ENCODE peak calls at places on chromosome 21, in five cellular contexts. One of them, this sample, is unnamed.

GRCh38 chr21:37531402-37532042 is 164.9 kb downstream of the DYRK1A start:
- DNase-seq in iPS-NIHi11: no peak
- DNase-seq in EH: peak
- DNase-seq in NCI-H510A treated with DMSO at 0.1 percent for 48 hours: no peak
- DNase-seq in choroid plexus epithelial cell: no peak
- DNase-seq in this sample: peak

GRCh38 chr21:34023691-34024381 is 49.5 kb upstream of the MRPS6 start:
- DNase-seq in iPS-NIHi11: no peak
- DNase-seq in EH: no peak
- DNase-seq in NCI-H510A treated with DMSO at 0.1 percent for 48 hours: peak
- DNase-seq in choroid plexus epithelial cell: no peak
- DNase-seq in this sample: no peak

GRCh38 chr21:29664615-29665014 is 275.2 kb downstream of the GRIK1 start:
- DNase-seq in iPS-NIHi11: no peak
- DNase-seq in EH: no peak
- DNase-seq in NCI-H510A treated with DMSO at 0.1 percent for 48 hours: no peak
- DNase-seq in choroid plexus epithelial cell: no peak
- DNase-seq in this sample: no peak

GRCh38 chr21:27168084-27168483 is 201.2 kb upstream of the ADAMTS5 start:
- DNase-seq in iPS-NIHi11: no peak
- DNase-seq in EH: peak
- DNase-seq in NCI-H510A treated with DMSO at 0.1 percent for 48 hours: no peak
- DNase-seq in choroid plexus epithelial cell: peak
- DNase-seq in this sample: no peak

GRCh38 chr21:41776778-41777177 is 9.9 kb upstream of the RIPK4 start:
- DNase-seq in iPS-NIHi11: no peak
- DNase-seq in EH: no peak
- DNase-seq in NCI-H510A treated with DMSO at 0.1 percent for 48 hours: no peak
- DNase-seq in choroid plexus epithelial cell: no peak
- DNase-seq in this sample: no peak

GRCh38 chr21:26490771-26491170 is 82.3 kb downstream of the CYYR1 start:
- DNase-seq in iPS-NIHi11: peak
- DNase-seq in EH: peak
- DNase-seq in NCI-H510A treated with DMSO at 0.1 percent for 48 hours: no peak
- DNase-seq in choroid plexus epithelial cell: peak
- DNase-seq in this sample: no peak

GRCh38 chr21:26820473-26820872 is 24.7 kb downstream of the ADAMTS1 start:
- DNase-seq in iPS-NIHi11: no peak
- DNase-seq in EH: no peak
- DNase-seq in NCI-H510A treated with DMSO at 0.1 percent for 48 hours: no peak
- DNase-seq in choroid plexus epithelial cell: no peak
- DNase-seq in this sample: no peak

GRCh38 chr21:34116569-34116968 is 43.2 kb downstream of the MRPS6 start:
- DNase-seq in iPS-NIHi11: no peak
- DNase-seq in EH: no peak
- DNase-seq in NCI-H510A treated with DMSO at 0.1 percent for 48 hours: no peak
- DNase-seq in choroid plexus epithelial cell: no peak
- DNase-seq in this sample: no peak

GRCh38 chr21:32312321-32312720 is 13.7 kb downstream of the MRAP start:
- DNase-seq in iPS-NIHi11: no peak
- DNase-seq in EH: no peak
- DNase-seq in NCI-H510A treated with DMSO at 0.1 percent for 48 hours: no peak
- DNase-seq in choroid plexus epithelial cell: no peak
- DNase-seq in this sample: no peak

GRCh38 chr21:37498664-37499063 is 132.1 kb downstream of the DYRK1A start:
- DNase-seq in iPS-NIHi11: no peak
- DNase-seq in EH: no peak
- DNase-seq in NCI-H510A treated with DMSO at 0.1 percent for 48 hours: no peak
- DNase-seq in choroid plexus epithelial cell: no peak
- DNase-seq in this sample: no peak

GRCh38 chr21:22927469-22927868 is 1929.3 kb downstream of the NCAM2 start:
- DNase-seq in iPS-NIHi11: no peak
- DNase-seq in EH: no peak
- DNase-seq in NCI-H510A treated with DMSO at 0.1 percent for 48 hours: no peak
- DNase-seq in choroid plexus epithelial cell: no peak
- DNase-seq in this sample: no peak

GRCh38 chr21:33211732-33212131 is 18.0 kb upstream of the IFNAR2 start:
- DNase-seq in iPS-NIHi11: no peak
- DNase-seq in EH: no peak
- DNase-seq in NCI-H510A treated with DMSO at 0.1 percent for 48 hours: no peak
- DNase-seq in choroid plexus epithelial cell: no peak
- DNase-seq in this sample: no peak

GRCh38 chr21:32311621-32312020 is 13.0 kb downstream of the MRAP start:
- DNase-seq in iPS-NIHi11: no peak
- DNase-seq in EH: no peak
- DNase-seq in NCI-H510A treated with DMSO at 0.1 percent for 48 hours: no peak
- DNase-seq in choroid plexus epithelial cell: no peak
- DNase-seq in this sample: no peak

GRCh38 chr21:29371464-29371863 is 72.7 kb downstream of the BACH1 start:
- DNase-seq in iPS-NIHi11: no peak
- DNase-seq in EH: no peak
- DNase-seq in NCI-H510A treated with DMSO at 0.1 percent for 48 hours: no peak
- DNase-seq in choroid plexus epithelial cell: no peak
- DNase-seq in this sample: no peak

GRCh38 chr21:46172863-46173528 is 11.3 kb downstream of the SPATC1L start:
- DNase-seq in iPS-NIHi11: peak
- DNase-seq in EH: no peak
- DNase-seq in NCI-H510A treated with DMSO at 0.1 percent for 48 hours: no peak
- DNase-seq in choroid plexus epithelial cell: no peak
- DNase-seq in this sample: no peak

GRCh38 chr21:39650801-39651200 is 38.1 kb downstream of the B3GALT5 start:
- DNase-seq in iPS-NIHi11: no peak
- DNase-seq in EH: no peak
- DNase-seq in NCI-H510A treated with DMSO at 0.1 percent for 48 hours: no peak
- DNase-seq in choroid plexus epithelial cell: no peak
- DNase-seq in this sample: no peak

GRCh38 chr21:44911384-44912157 is 9.1 kb downstream of the ITGB2 start:
- DNase-seq in iPS-NIHi11: no peak
- DNase-seq in EH: no peak
- DNase-seq in NCI-H510A treated with DMSO at 0.1 percent for 48 hours: no peak
- DNase-seq in choroid plexus epithelial cell: no peak
- DNase-seq in this sample: peak

GRCh38 chr21:46427516-46427915 is 31.2 kb upstream of the DIP2A start:
- DNase-seq in iPS-NIHi11: no peak
- DNase-seq in EH: no peak
- DNase-seq in NCI-H510A treated with DMSO at 0.1 percent for 48 hours: no peak
- DNase-seq in choroid plexus epithelial cell: no peak
- DNase-seq in this sample: no peak

GRCh38 chr21:35217504-35218060 is 168.5 kb upstream of the RUNX1 start:
- DNase-seq in iPS-NIHi11: no peak
- DNase-seq in EH: peak
- DNase-seq in NCI-H510A treated with DMSO at 0.1 percent for 48 hours: peak
- DNase-seq in choroid plexus epithelial cell: peak
- DNase-seq in this sample: peak

GRCh38 chr21:43728467-43729390 is 9.8 kb downstream of the PDXK start:
- DNase-seq in iPS-NIHi11: peak
- DNase-seq in EH: peak
- DNase-seq in NCI-H510A treated with DMSO at 0.1 percent for 48 hours: peak
- DNase-seq in choroid plexus epithelial cell: peak
- DNase-seq in this sample: peak

GRCh38 chr21:25561668-25562641 is 45.3 kb downstream of the MRPL39 start:
- DNase-seq in iPS-NIHi11: peak
- DNase-seq in EH: peak
- DNase-seq in NCI-H510A treated with DMSO at 0.1 percent for 48 hours: no peak
- DNase-seq in choroid plexus epithelial cell: peak
- DNase-seq in this sample: no peak

GRCh38 chr21:33644383-33645074 is 2.2 kb downstream of the ITSN1 start:
- DNase-seq in iPS-NIHi11: no peak
- DNase-seq in EH: peak
- DNase-seq in NCI-H510A treated with DMSO at 0.1 percent for 48 hours: no peak
- DNase-seq in choroid plexus epithelial cell: peak
- DNase-seq in this sample: no peak

GRCh38 chr21:38340131-38340530 is 83.3 kb downstream of the KCNJ15 start:
- DNase-seq in iPS-NIHi11: no peak
- DNase-seq in EH: no peak
- DNase-seq in NCI-H510A treated with DMSO at 0.1 percent for 48 hours: no peak
- DNase-seq in choroid plexus epithelial cell: no peak
- DNase-seq in this sample: no peak

GRCh38 chr21:44555200-44555875 is 3.3 kb downstream of the KRTAP10-3 start:
- DNase-seq in iPS-NIHi11: no peak
- DNase-seq in EH: no peak
- DNase-seq in NCI-H510A treated with DMSO at 0.1 percent for 48 hours: no peak
- DNase-seq in choroid plexus epithelial cell: no peak
- DNase-seq in this sample: no peak

GRCh38 chr21:15309022-15309590 is 244.3 kb upstream of the NRIP1 start:
- DNase-seq in iPS-NIHi11: no peak
- DNase-seq in EH: no peak
- DNase-seq in NCI-H510A treated with DMSO at 0.1 percent for 48 hours: no peak
- DNase-seq in choroid plexus epithelial cell: no peak
- DNase-seq in this sample: no peak

GRCh38 chr21:43938751-43939442 is 73.2 kb upstream of the TRAPPC10 start:
- DNase-seq in iPS-NIHi11: peak
- DNase-seq in EH: peak
- DNase-seq in NCI-H510A treated with DMSO at 0.1 percent for 48 hours: peak
- DNase-seq in choroid plexus epithelial cell: peak
- DNase-seq in this sample: no peak

GRCh38 chr21:45162115-45162514 is 87.7 kb downstream of the ADARB1 start:
- DNase-seq in iPS-NIHi11: no peak
- DNase-seq in EH: no peak
- DNase-seq in NCI-H510A treated with DMSO at 0.1 percent for 48 hours: no peak
- DNase-seq in choroid plexus epithelial cell: no peak
- DNase-seq in this sample: no peak

GRCh38 chr21:31397515-31397926 is 53.5 kb upstream of the TIAM1 start:
- DNase-seq in iPS-NIHi11: no peak
- DNase-seq in EH: no peak
- DNase-seq in NCI-H510A treated with DMSO at 0.1 percent for 48 hours: no peak
- DNase-seq in choroid plexus epithelial cell: no peak
- DNase-seq in this sample: peak

GRCh38 chr21:42581676-42582371 is 68.2 kb downstream of the SLC37A1 start:
- DNase-seq in iPS-NIHi11: no peak
- DNase-seq in EH: no peak
- DNase-seq in NCI-H510A treated with DMSO at 0.1 percent for 48 hours: no peak
- DNase-seq in choroid plexus epithelial cell: no peak
- DNase-seq in this sample: no peak

GRCh38 chr21:45640888-45641479 is 2.5 kb upstream of the PCBP3 start:
- DNase-seq in iPS-NIHi11: peak
- DNase-seq in EH: peak
- DNase-seq in NCI-H510A treated with DMSO at 0.1 percent for 48 hours: peak
- DNase-seq in choroid plexus epithelial cell: peak
- DNase-seq in this sample: no peak

GRCh38 chr21:40054403-40054802 is 187.2 kb downstream of the PCP4 start:
- DNase-seq in iPS-NIHi11: peak
- DNase-seq in EH: no peak
- DNase-seq in NCI-H510A treated with DMSO at 0.1 percent for 48 hours: peak
- DNase-seq in choroid plexus epithelial cell: no peak
- DNase-seq in this sample: peak

GRCh38 chr21:32795376-32795775 is 23.8 kb upstream of the PAXBP1 start:
- DNase-seq in iPS-NIHi11: no peak
- DNase-seq in EH: no peak
- DNase-seq in NCI-H510A treated with DMSO at 0.1 percent for 48 hours: no peak
- DNase-seq in choroid plexus epithelial cell: no peak
- DNase-seq in this sample: no peak

GRCh38 chr21:31198575-31198974 is 145.5 kb downstream of the TIAM1 start:
- DNase-seq in iPS-NIHi11: peak
- DNase-seq in EH: peak
- DNase-seq in NCI-H510A treated with DMSO at 0.1 percent for 48 hours: peak
- DNase-seq in choroid plexus epithelial cell: peak
- DNase-seq in this sample: peak

This sample was measured in NCI-H2029 treated with DMSO at 0.1 percent for 48 hours.